ENCODE peak calls at places on chromosomes 11 and 22, in five cellular contexts. One of them, this sample, is unnamed.

GRCh38 chr11:12195773-12196172 is 85.4 kb downstream of the MICAL2 start:
- DNase-seq in activated CD4-positive, alpha-beta T cell treated with anti-CD3 and anti-CD28 coated beads, Interleukin-2, amount 10 ng/mL, durations not matched to agents 7 days and 5 days: peak
- DNase-seq in stimulated activated effector memory CD8-positive, alpha-beta T cell treated with anti-CD3 and anti-CD28 coated beads, Interleukin-12 subunit alpha, Interleukin-12 subunit beta, amount 100 ng/mL, for 72 hours: no peak
- DNase-seq in stimulated activated CD4-positive, alpha-beta T cell treated with anti-CD3 and anti-CD28 coated beads, Interleukin-4, amount 100 ng/mL, for 4 hours: no peak
- DNase-seq in Daoy: no peak
- DNase-seq in this sample: no peak

GRCh38 chr11:57527056-57527631 is 3.4 kb downstream of the TIMM10 start:
- DNase-seq in activated CD4-positive, alpha-beta T cell treated with anti-CD3 and anti-CD28 coated beads, Interleukin-2, amount 10 ng/mL, durations not matched to agents 7 days and 5 days: peak
- DNase-seq in stimulated activated effector memory CD8-positive, alpha-beta T cell treated with anti-CD3 and anti-CD28 coated beads, Interleukin-12 subunit alpha, Interleukin-12 subunit beta, amount 100 ng/mL, for 72 hours: peak
- DNase-seq in stimulated activated CD4-positive, alpha-beta T cell treated with anti-CD3 and anti-CD28 coated beads, Interleukin-4, amount 100 ng/mL, for 4 hours: peak
- DNase-seq in Daoy: peak
- DNase-seq in this sample: peak

GRCh38 chr11:11349870-11350325 is 3.2 kb downstream of the CSNK2A3 start:
- DNase-seq in activated CD4-positive, alpha-beta T cell treated with anti-CD3 and anti-CD28 coated beads, Interleukin-2, amount 10 ng/mL, durations not matched to agents 7 days and 5 days: no peak
- DNase-seq in stimulated activated effector memory CD8-positive, alpha-beta T cell treated with anti-CD3 and anti-CD28 coated beads, Interleukin-12 subunit alpha, Interleukin-12 subunit beta, amount 100 ng/mL, for 72 hours: no peak
- DNase-seq in stimulated activated CD4-positive, alpha-beta T cell treated with anti-CD3 and anti-CD28 coated beads, Interleukin-4, amount 100 ng/mL, for 4 hours: no peak
- DNase-seq in Daoy: peak
- DNase-seq in this sample: peak

GRCh38 chr11:57543601-57544000 is 6.2 kb downstream of the SMTNL1 start:
- DNase-seq in activated CD4-positive, alpha-beta T cell treated with anti-CD3 and anti-CD28 coated beads, Interleukin-2, amount 10 ng/mL, durations not matched to agents 7 days and 5 days: no peak
- DNase-seq in stimulated activated effector memory CD8-positive, alpha-beta T cell treated with anti-CD3 and anti-CD28 coated beads, Interleukin-12 subunit alpha, Interleukin-12 subunit beta, amount 100 ng/mL, for 72 hours: no peak
- DNase-seq in stimulated activated CD4-positive, alpha-beta T cell treated with anti-CD3 and anti-CD28 coated beads, Interleukin-4, amount 100 ng/mL, for 4 hours: no peak
- DNase-seq in Daoy: no peak
- DNase-seq in this sample: no peak

GRCh38 chr11:46471943-46472661 is 80.5 kb upstream of the CHRM4 start:
- DNase-seq in activated CD4-positive, alpha-beta T cell treated with anti-CD3 and anti-CD28 coated beads, Interleukin-2, amount 10 ng/mL, durations not matched to agents 7 days and 5 days: no peak
- DNase-seq in stimulated activated effector memory CD8-positive, alpha-beta T cell treated with anti-CD3 and anti-CD28 coated beads, Interleukin-12 subunit alpha, Interleukin-12 subunit beta, amount 100 ng/mL, for 72 hours: no peak
- DNase-seq in stimulated activated CD4-positive, alpha-beta T cell treated with anti-CD3 and anti-CD28 coated beads, Interleukin-4, amount 100 ng/mL, for 4 hours: no peak
- DNase-seq in Daoy: no peak
- DNase-seq in this sample: no peak

GRCh38 chr11:61836193-61836592 is 8.1 kb downstream of the FADS2 start:
- DNase-seq in activated CD4-positive, alpha-beta T cell treated with anti-CD3 and anti-CD28 coated beads, Interleukin-2, amount 10 ng/mL, durations not matched to agents 7 days and 5 days: no peak
- DNase-seq in stimulated activated effector memory CD8-positive, alpha-beta T cell treated with anti-CD3 and anti-CD28 coated beads, Interleukin-12 subunit alpha, Interleukin-12 subunit beta, amount 100 ng/mL, for 72 hours: no peak
- DNase-seq in stimulated activated CD4-positive, alpha-beta T cell treated with anti-CD3 and anti-CD28 coated beads, Interleukin-4, amount 100 ng/mL, for 4 hours: no peak
- DNase-seq in Daoy: no peak
- DNase-seq in this sample: no peak

GRCh38 chr11:3001496-3001895 is 9.4 kb upstream of the NAP1L4 start:
- DNase-seq in activated CD4-positive, alpha-beta T cell treated with anti-CD3 and anti-CD28 coated beads, Interleukin-2, amount 10 ng/mL, durations not matched to agents 7 days and 5 days: no peak
- DNase-seq in stimulated activated effector memory CD8-positive, alpha-beta T cell treated with anti-CD3 and anti-CD28 coated beads, Interleukin-12 subunit alpha, Interleukin-12 subunit beta, amount 100 ng/mL, for 72 hours: no peak
- DNase-seq in stimulated activated CD4-positive, alpha-beta T cell treated with anti-CD3 and anti-CD28 coated beads, Interleukin-4, amount 100 ng/mL, for 4 hours: no peak
- DNase-seq in Daoy: no peak
- DNase-seq in this sample: no peak

GRCh38 chr11:69358398-69359080 is 64.6 kb downstream of the MYEOV start:
- DNase-seq in activated CD4-positive, alpha-beta T cell treated with anti-CD3 and anti-CD28 coated beads, Interleukin-2, amount 10 ng/mL, durations not matched to agents 7 days and 5 days: no peak
- DNase-seq in stimulated activated effector memory CD8-positive, alpha-beta T cell treated with anti-CD3 and anti-CD28 coated beads, Interleukin-12 subunit alpha, Interleukin-12 subunit beta, amount 100 ng/mL, for 72 hours: no peak
- DNase-seq in stimulated activated CD4-positive, alpha-beta T cell treated with anti-CD3 and anti-CD28 coated beads, Interleukin-4, amount 100 ng/mL, for 4 hours: no peak
- DNase-seq in Daoy: no peak
- DNase-seq in this sample: no peak

GRCh38 chr11:122105009-122105828 is 10.8 kb downstream of the BLID start:
- DNase-seq in activated CD4-positive, alpha-beta T cell treated with anti-CD3 and anti-CD28 coated beads, Interleukin-2, amount 10 ng/mL, durations not matched to agents 7 days and 5 days: no peak
- DNase-seq in stimulated activated effector memory CD8-positive, alpha-beta T cell treated with anti-CD3 and anti-CD28 coated beads, Interleukin-12 subunit alpha, Interleukin-12 subunit beta, amount 100 ng/mL, for 72 hours: no peak
- DNase-seq in stimulated activated CD4-positive, alpha-beta T cell treated with anti-CD3 and anti-CD28 coated beads, Interleukin-4, amount 100 ng/mL, for 4 hours: no peak
- DNase-seq in Daoy: peak
- DNase-seq in this sample: no peak

GRCh38 chr22:42376721-42377177 is 55.5 kb downstream of the NFAM1 start:
- DNase-seq in activated CD4-positive, alpha-beta T cell treated with anti-CD3 and anti-CD28 coated beads, Interleukin-2, amount 10 ng/mL, durations not matched to agents 7 days and 5 days: no peak
- DNase-seq in stimulated activated effector memory CD8-positive, alpha-beta T cell treated with anti-CD3 and anti-CD28 coated beads, Interleukin-12 subunit alpha, Interleukin-12 subunit beta, amount 100 ng/mL, for 72 hours: no peak
- DNase-seq in stimulated activated CD4-positive, alpha-beta T cell treated with anti-CD3 and anti-CD28 coated beads, Interleukin-4, amount 100 ng/mL, for 4 hours: no peak
- DNase-seq in Daoy: peak
- DNase-seq in this sample: no peak

GRCh38 chr22:17098379-17098819 is 13.6 kb downstream of the IL17RA start:
- DNase-seq in activated CD4-positive, alpha-beta T cell treated with anti-CD3 and anti-CD28 coated beads, Interleukin-2, amount 10 ng/mL, durations not matched to agents 7 days and 5 days: peak
- DNase-seq in stimulated activated effector memory CD8-positive, alpha-beta T cell treated with anti-CD3 and anti-CD28 coated beads, Interleukin-12 subunit alpha, Interleukin-12 subunit beta, amount 100 ng/mL, for 72 hours: no peak
- DNase-seq in stimulated activated CD4-positive, alpha-beta T cell treated with anti-CD3 and anti-CD28 coated beads, Interleukin-4, amount 100 ng/mL, for 4 hours: no peak
- DNase-seq in Daoy: no peak
- DNase-seq in this sample: no peak

GRCh38 chr11:3134651-3135490 is 30.2 kb downstream of the OSBPL5 start:
- DNase-seq in activated CD4-positive, alpha-beta T cell treated with anti-CD3 and anti-CD28 coated beads, Interleukin-2, amount 10 ng/mL, durations not matched to agents 7 days and 5 days: no peak
- DNase-seq in stimulated activated effector memory CD8-positive, alpha-beta T cell treated with anti-CD3 and anti-CD28 coated beads, Interleukin-12 subunit alpha, Interleukin-12 subunit beta, amount 100 ng/mL, for 72 hours: no peak
- DNase-seq in stimulated activated CD4-positive, alpha-beta T cell treated with anti-CD3 and anti-CD28 coated beads, Interleukin-4, amount 100 ng/mL, for 4 hours: no peak
- DNase-seq in Daoy: no peak
- DNase-seq in this sample: no peak

GRCh38 chr11:75505966-75506692 is 19.6 kb downstream of the GDPD5 start:
- DNase-seq in activated CD4-positive, alpha-beta T cell treated with anti-CD3 and anti-CD28 coated beads, Interleukin-2, amount 10 ng/mL, durations not matched to agents 7 days and 5 days: no peak
- DNase-seq in stimulated activated effector memory CD8-positive, alpha-beta T cell treated with anti-CD3 and anti-CD28 coated beads, Interleukin-12 subunit alpha, Interleukin-12 subunit beta, amount 100 ng/mL, for 72 hours: no peak
- DNase-seq in stimulated activated CD4-positive, alpha-beta T cell treated with anti-CD3 and anti-CD28 coated beads, Interleukin-4, amount 100 ng/mL, for 4 hours: no peak
- DNase-seq in Daoy: no peak
- DNase-seq in this sample: no peak

GRCh38 chr11:11332141-11332710 is 20.8 kb downstream of the CSNK2A3 start:
- DNase-seq in activated CD4-positive, alpha-beta T cell treated with anti-CD3 and anti-CD28 coated beads, Interleukin-2, amount 10 ng/mL, durations not matched to agents 7 days and 5 days: no peak
- DNase-seq in stimulated activated effector memory CD8-positive, alpha-beta T cell treated with anti-CD3 and anti-CD28 coated beads, Interleukin-12 subunit alpha, Interleukin-12 subunit beta, amount 100 ng/mL, for 72 hours: no peak
- DNase-seq in stimulated activated CD4-positive, alpha-beta T cell treated with anti-CD3 and anti-CD28 coated beads, Interleukin-4, amount 100 ng/mL, for 4 hours: no peak
- DNase-seq in Daoy: peak
- DNase-seq in this sample: no peak

GRCh38 chr22:38449776-38450175 is 5.2 kb downstream of the KCNJ4 start:
- DNase-seq in activated CD4-positive, alpha-beta T cell treated with anti-CD3 and anti-CD28 coated beads, Interleukin-2, amount 10 ng/mL, durations not matched to agents 7 days and 5 days: no peak
- DNase-seq in stimulated activated effector memory CD8-positive, alpha-beta T cell treated with anti-CD3 and anti-CD28 coated beads, Interleukin-12 subunit alpha, Interleukin-12 subunit beta, amount 100 ng/mL, for 72 hours: no peak
- DNase-seq in stimulated activated CD4-positive, alpha-beta T cell treated with anti-CD3 and anti-CD28 coated beads, Interleukin-4, amount 100 ng/mL, for 4 hours: no peak
- DNase-seq in Daoy: peak
- DNase-seq in this sample: no peak

GRCh38 chr22:47539374-47539773 is 776.9 kb downstream of the TBC1D22A start:
- DNase-seq in activated CD4-positive, alpha-beta T cell treated with anti-CD3 and anti-CD28 coated beads, Interleukin-2, amount 10 ng/mL, durations not matched to agents 7 days and 5 days: no peak
- DNase-seq in stimulated activated effector memory CD8-positive, alpha-beta T cell treated with anti-CD3 and anti-CD28 coated beads, Interleukin-12 subunit alpha, Interleukin-12 subunit beta, amount 100 ng/mL, for 72 hours: no peak
- DNase-seq in stimulated activated CD4-positive, alpha-beta T cell treated with anti-CD3 and anti-CD28 coated beads, Interleukin-4, amount 100 ng/mL, for 4 hours: no peak
- DNase-seq in Daoy: no peak
- DNase-seq in this sample: no peak

GRCh38 chr11:117824571-117825537 is at the start of gene FXYD2:
- DNase-seq in activated CD4-positive, alpha-beta T cell treated with anti-CD3 and anti-CD28 coated beads, Interleukin-2, amount 10 ng/mL, durations not matched to agents 7 days and 5 days: no peak
- DNase-seq in stimulated activated effector memory CD8-positive, alpha-beta T cell treated with anti-CD3 and anti-CD28 coated beads, Interleukin-12 subunit alpha, Interleukin-12 subunit beta, amount 100 ng/mL, for 72 hours: no peak
- DNase-seq in stimulated activated CD4-positive, alpha-beta T cell treated with anti-CD3 and anti-CD28 coated beads, Interleukin-4, amount 100 ng/mL, for 4 hours: no peak
- DNase-seq in Daoy: no peak
- DNase-seq in this sample: no peak

GRCh38 chr11:44817207-44817944 is 90.6 kb downstream of the TSPAN18 start:
- DNase-seq in activated CD4-positive, alpha-beta T cell treated with anti-CD3 and anti-CD28 coated beads, Interleukin-2, amount 10 ng/mL, durations not matched to agents 7 days and 5 days: no peak
- DNase-seq in stimulated activated effector memory CD8-positive, alpha-beta T cell treated with anti-CD3 and anti-CD28 coated beads, Interleukin-12 subunit alpha, Interleukin-12 subunit beta, amount 100 ng/mL, for 72 hours: no peak
- DNase-seq in stimulated activated CD4-positive, alpha-beta T cell treated with anti-CD3 and anti-CD28 coated beads, Interleukin-4, amount 100 ng/mL, for 4 hours: no peak
- DNase-seq in Daoy: no peak
- DNase-seq in this sample: no peak

GRCh38 chr22:39746600-39747262 is 146.8 kb downstream of the ENTHD1 start:
- DNase-seq in activated CD4-positive, alpha-beta T cell treated with anti-CD3 and anti-CD28 coated beads, Interleukin-2, amount 10 ng/mL, durations not matched to agents 7 days and 5 days: no peak
- DNase-seq in stimulated activated effector memory CD8-positive, alpha-beta T cell treated with anti-CD3 and anti-CD28 coated beads, Interleukin-12 subunit alpha, Interleukin-12 subunit beta, amount 100 ng/mL, for 72 hours: no peak
- DNase-seq in stimulated activated CD4-positive, alpha-beta T cell treated with anti-CD3 and anti-CD28 coated beads, Interleukin-4, amount 100 ng/mL, for 4 hours: no peak
- DNase-seq in Daoy: no peak
- DNase-seq in this sample: no peak

GRCh38 chr11:119619665-119620064 is 109.3 kb downstream of the NECTIN1 start:
- DNase-seq in activated CD4-positive, alpha-beta T cell treated with anti-CD3 and anti-CD28 coated beads, Interleukin-2, amount 10 ng/mL, durations not matched to agents 7 days and 5 days: no peak
- DNase-seq in stimulated activated effector memory CD8-positive, alpha-beta T cell treated with anti-CD3 and anti-CD28 coated beads, Interleukin-12 subunit alpha, Interleukin-12 subunit beta, amount 100 ng/mL, for 72 hours: no peak
- DNase-seq in stimulated activated CD4-positive, alpha-beta T cell treated with anti-CD3 and anti-CD28 coated beads, Interleukin-4, amount 100 ng/mL, for 4 hours: no peak
- DNase-seq in Daoy: no peak
- DNase-seq in this sample: no peak

GRCh38 chr11:36132940-36133339 is 156.3 kb downstream of the COMMD9 start:
- DNase-seq in activated CD4-positive, alpha-beta T cell treated with anti-CD3 and anti-CD28 coated beads, Interleukin-2, amount 10 ng/mL, durations not matched to agents 7 days and 5 days: no peak
- DNase-seq in stimulated activated effector memory CD8-positive, alpha-beta T cell treated with anti-CD3 and anti-CD28 coated beads, Interleukin-12 subunit alpha, Interleukin-12 subunit beta, amount 100 ng/mL, for 72 hours: no peak
- DNase-seq in stimulated activated CD4-positive, alpha-beta T cell treated with anti-CD3 and anti-CD28 coated beads, Interleukin-4, amount 100 ng/mL, for 4 hours: no peak
- DNase-seq in Daoy: no peak
- DNase-seq in this sample: no peak

GRCh38 chr11:29312817-29313216 is 704.0 kb downstream of the KCNA4 start:
- DNase-seq in activated CD4-positive, alpha-beta T cell treated with anti-CD3 and anti-CD28 coated beads, Interleukin-2, amount 10 ng/mL, durations not matched to agents 7 days and 5 days: no peak
- DNase-seq in stimulated activated effector memory CD8-positive, alpha-beta T cell treated with anti-CD3 and anti-CD28 coated beads, Interleukin-12 subunit alpha, Interleukin-12 subunit beta, amount 100 ng/mL, for 72 hours: no peak
- DNase-seq in stimulated activated CD4-positive, alpha-beta T cell treated with anti-CD3 and anti-CD28 coated beads, Interleukin-4, amount 100 ng/mL, for 4 hours: no peak
- DNase-seq in Daoy: no peak
- DNase-seq in this sample: peak

GRCh38 chr11:6378695-6378989 is 11.6 kb upstream of the SMPD1 start:
- DNase-seq in activated CD4-positive, alpha-beta T cell treated with anti-CD3 and anti-CD28 coated beads, Interleukin-2, amount 10 ng/mL, durations not matched to agents 7 days and 5 days: no peak
- DNase-seq in stimulated activated effector memory CD8-positive, alpha-beta T cell treated with anti-CD3 and anti-CD28 coated beads, Interleukin-12 subunit alpha, Interleukin-12 subunit beta, amount 100 ng/mL, for 72 hours: no peak
- DNase-seq in stimulated activated CD4-positive, alpha-beta T cell treated with anti-CD3 and anti-CD28 coated beads, Interleukin-4, amount 100 ng/mL, for 4 hours: no peak
- DNase-seq in Daoy: no peak
- DNase-seq in this sample: no peak

GRCh38 chr11:29328961-29329441 is 687.8 kb downstream of the KCNA4 start:
- DNase-seq in activated CD4-positive, alpha-beta T cell treated with anti-CD3 and anti-CD28 coated beads, Interleukin-2, amount 10 ng/mL, durations not matched to agents 7 days and 5 days: no peak
- DNase-seq in stimulated activated effector memory CD8-positive, alpha-beta T cell treated with anti-CD3 and anti-CD28 coated beads, Interleukin-12 subunit alpha, Interleukin-12 subunit beta, amount 100 ng/mL, for 72 hours: no peak
- DNase-seq in stimulated activated CD4-positive, alpha-beta T cell treated with anti-CD3 and anti-CD28 coated beads, Interleukin-4, amount 100 ng/mL, for 4 hours: no peak
- DNase-seq in Daoy: peak
- DNase-seq in this sample: peak

GRCh38 chr11:75389276-75389605 is 10.1 kb upstream of the RPS3 start:
- DNase-seq in activated CD4-positive, alpha-beta T cell treated with anti-CD3 and anti-CD28 coated beads, Interleukin-2, amount 10 ng/mL, durations not matched to agents 7 days and 5 days: no peak
- DNase-seq in stimulated activated effector memory CD8-positive, alpha-beta T cell treated with anti-CD3 and anti-CD28 coated beads, Interleukin-12 subunit alpha, Interleukin-12 subunit beta, amount 100 ng/mL, for 72 hours: no peak
- DNase-seq in stimulated activated CD4-positive, alpha-beta T cell treated with anti-CD3 and anti-CD28 coated beads, Interleukin-4, amount 100 ng/mL, for 4 hours: no peak
- DNase-seq in Daoy: no peak
- DNase-seq in this sample: no peak

GRCh38 chr11:126318642-126319373 is 14.9 kb downstream of the DCPS start:
- DNase-seq in activated CD4-positive, alpha-beta T cell treated with anti-CD3 and anti-CD28 coated beads, Interleukin-2, amount 10 ng/mL, durations not matched to agents 7 days and 5 days: peak
- DNase-seq in stimulated activated effector memory CD8-positive, alpha-beta T cell treated with anti-CD3 and anti-CD28 coated beads, Interleukin-12 subunit alpha, Interleukin-12 subunit beta, amount 100 ng/mL, for 72 hours: no peak
- DNase-seq in stimulated activated CD4-positive, alpha-beta T cell treated with anti-CD3 and anti-CD28 coated beads, Interleukin-4, amount 100 ng/mL, for 4 hours: no peak
- DNase-seq in Daoy: peak
- DNase-seq in this sample: peak